ENCODE peak calls at places on chromosomes 6 and 20, in six cellular contexts. W, B, X, N, O and T are unnamed samples.

GRCh38 chr20:44074252-44075151 is 112.5 kb downstream of the JPH2 start:
- DNase-seq in W (no peak), B (peak; percentile 63), X (no peak), N (peak; percentile 85), O (no peak), T (no peak)

GRCh38 chr6:109027964-109028363 is 66.7 kb downstream of the SESN1 start:
- DNase-seq in W (no peak), B (no peak), X (no peak), N (no peak), O (no peak), T (no peak)

GRCh38 chr6:158056355-158056754 is 74.7 kb downstream of the SYNJ2 start:
- DNase-seq in W (no peak), B (no peak), X (no peak), N (no peak), O (no peak), T (no peak)

GRCh38 chr6:71268710-71269437 is 19.7 kb upstream of the OGFRL1 start:
- DNase-seq in W (no peak), B (no peak), X (no peak), N (no peak), O (no peak), T (no peak)

GRCh38 chr6:42045538-42046460 is 4.5 kb upstream of the TAF8 start:
- DNase-seq in W (peak; percentile 73), B (peak; percentile 92), X (peak; percentile 56), N (peak; percentile 73), O (peak; percentile 60), T (no peak)

GRCh38 chr6:37607949-37608348 is 89.7 kb downstream of the MDGA1 start:
- DNase-seq in W (no peak), B (peak; percentile 44), X (no peak), N (peak; percentile 57), O (peak; percentile 36), T (no peak)

GRCh38 chr6:75284285-75285155 is at the start of gene TMEM30A:
- DNase-seq in W (peak; percentile 99), B (peak; percentile 100), X (peak; percentile 98), N (peak; percentile 99), O (peak; percentile 100), T (peak; percentile 98)

GRCh38 chr6:49607391-49607982 is 29.2 kb downstream of the RHAG start:
- DNase-seq in W (no peak), B (no peak), X (no peak), N (no peak), O (peak; percentile 29), T (no peak)

GRCh38 chr20:63249891-63250290 is 4.4 kb downstream of the NKAIN4 start:
- DNase-seq in W (no peak), B (no peak), X (no peak), N (no peak), O (no peak), T (no peak)

GRCh38 chr20:47328841-47329448 is 27.6 kb downstream of the ZMYND8 start:
- DNase-seq in W (no peak), B (no peak), X (no peak), N (no peak), O (no peak), T (no peak)
- H3K18ac ChIP-seq in W (no peak overlapping the region), B (peak overlapping the region; percentile 55), X (no peak overlapping the region), N (peak overlapping the region; percentile 55), O (no peak overlapping the region), T (no peak overlapping the region)

GRCh38 chr6:43517503-43518357 is 841 bp downstream of the POLR1C start:
- DNase-seq in W (no peak), B (no peak), X (no peak), N (peak; percentile 16), O (peak; percentile 36), T (no peak)

GRCh38 chr6:43511824-43512415 is 1.8 kb upstream of the LRRC73 start:
- DNase-seq in W (no peak), B (no peak), X (no peak), N (no peak), O (no peak), T (no peak)

GRCh38 chr6:43516697-43517502 is at the start of the genes POLR1C and YIPF3:
- DNase-seq in W (peak; percentile 97), B (peak; percentile 99), X (peak; percentile 91), N (peak; percentile 97), O (peak; percentile 99), T (peak; percentile 98)

GRCh38 chr6:43516367-43516696 is 394 bp downstream of the YIPF3 start:
- DNase-seq in W (no peak), B (no peak), X (no peak), N (no peak), O (no peak), T (no peak)

GRCh38 chr6:43515808-43516207 is 918 bp downstream of the YIPF3 start:
- DNase-seq in W (no peak), B (no peak), X (no peak), N (no peak), O (no peak), T (no peak)
- H2BK15ac ChIP-seq in W (no peak overlapping the region), B (no peak overlapping the region), X (no peak overlapping the region), N (no peak overlapping the region), O (no peak overlapping the region), T (no peak overlapping the region)

GRCh38 chr6:163776549-163777378 is 362.2 kb downstream of the QKI start:
- DNase-seq in W (no peak), B (no peak), X (no peak), N (no peak), O (no peak), T (no peak)

GRCh38 chr6:163779727-163780284 is 365.3 kb downstream of the QKI start:
- DNase-seq in W (no peak), B (no peak), X (no peak), N (no peak), O (no peak), T (no peak)

GRCh38 chr6:163775313-163775712 is 360.8 kb downstream of the QKI start:
- DNase-seq in W (no peak), B (no peak), X (no peak), N (no peak), O (no peak), T (no peak)

GRCh38 chr6:163777706-163778105 is 363.2 kb downstream of the QKI start:
- DNase-seq in W (no peak), B (no peak), X (no peak), N (no peak), O (no peak), T (no peak)

DNA sequence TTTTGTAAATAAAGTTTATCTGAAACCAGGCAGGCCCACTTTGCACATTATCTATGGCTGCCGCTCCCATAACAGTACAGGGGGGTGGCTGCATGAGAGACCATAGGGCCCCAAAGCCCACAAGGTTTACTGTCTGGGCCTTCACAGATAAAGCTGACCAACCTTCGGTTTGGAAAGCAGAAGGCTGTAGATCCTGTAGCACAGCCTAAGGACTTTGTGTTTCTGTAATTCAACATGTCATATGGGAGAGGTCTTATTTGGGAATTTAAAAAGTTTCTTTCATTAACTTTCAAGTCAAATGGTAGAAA is 362.8 kb downstream of the QKI start:
- DNase-seq in W (no peak), B (no peak), X (no peak), N (no peak), O (no peak), T (no peak)
- H3K18ac ChIP-seq in W (no peak overlapping the region), B (no peak overlapping the region), X (no peak overlapping the region), N (no peak overlapping the region), O (no peak overlapping the region), T (no peak overlapping the region)

GRCh38 chr6:15335385-15335784 is 89.5 kb downstream of the JARID2 start:
- DNase-seq in W (no peak), B (no peak), X (no peak), N (no peak), O (no peak), T (no peak)
- H2BK15ac ChIP-seq in W (no peak overlapping the region), B (no peak overlapping the region), X (no peak overlapping the region), N (no peak overlapping the region), O (no peak overlapping the region), T (no peak overlapping the region)

GRCh38 chr6:168368971-168369370 is 49.4 kb upstream of the DACT2 start:
- DNase-seq in W (no peak), B (no peak), X (no peak), N (no peak), O (no peak), T (no peak)
- H3K18ac ChIP-seq in W (no peak overlapping the region), B (no peak overlapping the region), X (no peak overlapping the region), N (no peak overlapping the region), O (no peak overlapping the region), T (no peak overlapping the region)

DNA sequence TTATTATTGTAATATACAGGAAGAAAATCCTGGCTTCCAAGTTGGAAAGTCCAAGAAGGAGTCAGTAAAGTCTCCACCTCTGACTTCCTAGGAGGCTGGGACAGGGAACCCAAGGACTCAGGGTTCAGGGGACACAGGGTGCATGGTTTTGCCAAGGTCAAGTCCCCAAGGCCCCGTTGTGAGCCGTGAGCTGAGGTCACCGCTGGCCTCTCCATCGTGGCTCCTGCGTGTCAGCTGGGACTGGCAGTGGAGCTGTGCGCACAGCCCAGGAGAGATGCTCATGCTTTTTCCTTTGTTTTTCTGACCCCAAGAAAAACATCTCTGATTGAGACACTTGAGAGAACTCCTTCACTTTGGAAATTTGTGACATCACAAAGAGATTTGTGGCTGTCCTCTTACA is 230.8 kb downstream of the FNDC1 start:
- DNase-seq in W (no peak), B (no peak), X (no peak), N (no peak), O (no peak), T (no peak)
- H2BK15ac ChIP-seq in W (no peak overlapping the region), B (no peak overlapping the region), X (no peak overlapping the region), N (no peak overlapping the region), O (no peak overlapping the region), T (no peak overlapping the region)

GRCh38 chr6:17828149-17828548 is 121.4 kb upstream of the NUP153 start:
- DNase-seq in W (no peak), B (no peak), X (no peak), N (no peak), O (no peak), T (no peak)
- H3K18ac ChIP-seq in W (no peak overlapping the region), B (no peak overlapping the region), X (no peak overlapping the region), N (no peak overlapping the region), O (no peak overlapping the region), T (no peak overlapping the region)